ENCODE peak calls at places on chromosomes 7 and 10, in four cellular contexts. F is HepG2, B is A549, M is K562. L is an unnamed sample.

GRCh38 chr10:110226926-110227641 is 19.7 kb downstream of the MXI1 start:
- DNase-seq in B (peak; percentile 67), F (no peak), M (peak; percentile 71), L (peak; percentile 59)

GRCh38 chr10:15346440-15347141 is 24.5 kb downstream of the FAM171A1 start:
- DNase-seq in M (no peak), B (no peak), F (no peak), L (no peak)

GRCh38 chr10:97640868-97641811 is 669 bp downstream of the PI4K2A start:
- DNase-seq in B (no peak), F (no peak), M (peak; percentile 39), L (peak; percentile 48)

GRCh38 chr10:11528286-11528685 is 83.2 kb downstream of the USP6NL start:
- DNase-seq in M (no peak), F (no peak), B (no peak), L (no peak)

GRCh38 chr7:94633025-94633341 is 22.9 kb downstream of the SGCE start:
- DNase-seq in B (no peak), F (no peak), M (no peak), L (no peak)

GRCh38 chr10:96687317-96688012 is 32.8 kb downstream of the PIK3AP1 start:
- DNase-seq in M (no peak), F (no peak), B (no peak), L (no peak)

GRCh38 chr10:100830728-100831110 is 82.0 kb upstream of the SLF2 start:
- DNase-seq in M (no peak), B (no peak), F (no peak), L (no peak)

GRCh38 chr7:157514306-157514705 is 177.5 kb downstream of the DNAJB6 start:
- DNase-seq in B (no peak), M (no peak), F (no peak), L (no peak)

GRCh38 chr7:139728203-139728602 is 49.6 kb downstream of the HIPK2 start:
- DNase-seq in M (no peak), B (no peak), F (no peak), L (no peak)

GRCh38 chr7:105990726-105991465 is 27.8 kb downstream of the CDHR3 start:
- DNase-seq in M (peak; percentile 30), F (no peak), B (no peak), L (peak; percentile 68)

GRCh38 chr10:31745612-31746376 is 182.8 kb downstream of the ARHGAP12 start:
- DNase-seq in F (peak; percentile 10), B (peak; percentile 50), M (no peak), L (no peak)

GRCh38 chr7:13742126-13742525 is 247.3 kb downstream of the ETV1 start:
- DNase-seq in F (no peak), M (peak; percentile 9), B (no peak), L (no peak)

GRCh38 chr7:116776610-116777289 is 85.6 kb upstream of the CAPZA2 start:
- DNase-seq in M (no peak), B (peak; percentile 75), F (no peak), L (no peak)

GRCh38 chr10:118940386-118940785 is 89.1 kb upstream of the NANOS1 start:
- DNase-seq in B (no peak), M (no peak), F (no peak), L (no peak)

GRCh38 chr7:70698219-70698832 is 433.6 kb upstream of the GALNT17 start:
- DNase-seq in F (peak; percentile 38), B (peak; percentile 56), M (peak; percentile 56), L (no peak)

GRCh38 chr7:36526720-36527548 is 137.3 kb downstream of the ANLN start:
- DNase-seq in B (peak; percentile 80), F (no peak), M (peak; percentile 48), L (no peak)

GRCh38 chr10:127347202-127347959 is 151.0 kb upstream of the INSYN2A start:
- DNase-seq in M (no peak), F (no peak), B (no peak), L (peak; percentile 31)

GRCh38 chr10:91210435-91210834 is 10.0 kb upstream of the PCGF5 start:
- DNase-seq in M (no peak), F (peak; percentile 42), B (no peak), L (no peak)

GRCh38 chr7:45957721-45958120 is 36.6 kb upstream of the IGFBP3 start:
- DNase-seq in B (no peak), M (no peak), F (no peak), L (no peak)

GRCh38 chr7:20330176-20330796 is 414 bp upstream of the ITGB8 start:
- DNase-seq in F (peak; percentile 36), B (peak; percentile 47), M (peak; percentile 73), L (peak; percentile 64)

GRCh38 chr10:113294868-113295267 is 258.0 kb upstream of the HABP2 start:
- DNase-seq in F (no peak), M (no peak), B (no peak), L (no peak)

GRCh38 chr7:130377178-130377577 is 3.1 kb upstream of the CPA1 start:
- DNase-seq in B (no peak), F (no peak), M (no peak), L (no peak)
- TF ChIP-seq HMGXB4 in B (no peak), F (no peak), M (no peak), L (no peak)

GRCh38 chr7:835491-836401 is 3.5 kb downstream of the SUN1 start:
- DNase-seq in M (no peak), B (no peak), F (no peak), L (no peak)

GRCh38 chr7:834277-834676 is 2.0 kb downstream of the SUN1 start:
- DNase-seq in F (no peak), B (no peak), M (no peak), L (no peak)

GRCh38 chr7:835021-835420 is 2.7 kb downstream of the SUN1 start:
- DNase-seq in M (no peak), F (no peak), B (no peak), L (no peak)

GRCh38 chr7:837001-837400 is 4.7 kb downstream of the SUN1 start:
- DNase-seq in M (no peak), B (no peak), F (no peak), L (no peak)

GRCh38 chr7:836429-836828 is 4.2 kb downstream of the SUN1 start:
- DNase-seq in F (peak; percentile 58), M (peak; percentile 44), B (peak; percentile 18), L (no peak)
- TF ChIP-seq HMGXB4 in F (no peak), M (no peak), B (no peak), L (no peak)

DNA sequence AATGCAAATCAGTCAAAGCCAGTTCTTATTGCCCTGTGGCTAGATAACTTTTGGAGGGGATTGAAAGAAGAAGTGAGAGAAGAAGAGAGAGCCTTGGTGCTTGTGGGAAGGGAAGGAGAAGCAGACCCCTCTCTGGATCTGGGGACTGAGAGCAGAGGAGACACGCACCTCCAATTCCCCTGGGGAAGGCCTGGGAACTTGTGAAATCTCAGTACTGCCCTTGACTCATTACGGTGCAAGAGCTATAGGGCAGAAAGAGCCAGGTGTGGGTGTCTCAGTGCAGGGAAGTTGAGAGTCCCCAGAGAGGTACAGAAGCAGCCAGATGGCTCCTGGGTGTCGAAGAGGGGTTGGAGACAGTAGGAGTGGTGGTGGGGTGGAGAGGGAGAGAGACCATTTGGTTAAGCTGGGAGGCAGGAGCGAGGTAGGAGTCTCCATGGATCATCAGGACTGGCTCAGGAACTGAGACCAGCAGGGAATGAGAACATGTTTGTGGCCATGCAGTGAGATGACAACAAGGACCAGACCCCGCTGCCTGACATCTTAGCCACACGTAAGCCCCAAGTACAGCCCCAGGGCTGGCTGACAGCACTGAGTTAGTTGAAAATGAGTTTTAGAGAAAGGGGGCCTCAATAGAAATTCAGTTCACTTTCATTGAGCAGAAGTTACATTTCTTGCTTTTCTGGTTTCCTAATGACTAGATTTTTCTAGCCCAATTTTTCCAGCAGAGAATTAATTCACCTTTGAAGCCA is 238.2 kb downstream of the BUB3 start:
- DNase-seq in B (no peak), F (no peak), M (no peak), L (no peak)
- TF ChIP-seq HMGXB4 in B (no peak), F (no peak), M (no peak), L (no peak)

GRCh38 chr10:132469197-132469942 is 68.2 kb upstream of the INPP5A start:
- DNase-seq in F (no peak), B (no peak), M (no peak), L (no peak)

GRCh38 chr10:132471484-132471883 is 66.1 kb upstream of the INPP5A start:
- DNase-seq in B (no peak), M (no peak), F (no peak), L (peak; percentile 4)

GRCh38 chr10:132471125-132471451 is 66.5 kb upstream of the INPP5A start:
- DNase-seq in M (no peak), F (no peak), B (no peak), L (peak; percentile 5)

GRCh38 chr10:132468651-132469050 is 68.9 kb upstream of the INPP5A start:
- DNase-seq in M (no peak), F (no peak), B (no peak), L (no peak)

GRCh38 chr10:132470306-132471124 is 67.1 kb upstream of the INPP5A start:
- DNase-seq in F (no peak), M (no peak), B (no peak), L (peak; percentile 3)
- TF ChIP-seq HMGXB4 in F (no peak), M (no peak), B (no peak), L (no peak)

GRCh38 chr10:132675031-132675740 is 110.8 kb downstream of the NKX6-2 start:
- DNase-seq in B (no peak), F (no peak), M (no peak), L (peak; percentile 4)
- TF ChIP-seq HMGXB4 in B (no peak), F (no peak), M (no peak), L (no peak)

GRCh38 chr7:40315277-40315676 is 180.5 kb downstream of the SUGCT start:
- DNase-seq in F (no peak), B (no peak), M (no peak), L (no peak)
- TF ChIP-seq HMGXB4 in F (no peak), B (no peak), M (no peak), L (no peak)

GRCh38 chr10:84293574-84294016 is 34.8 kb upstream of the CCSER2 start:
- DNase-seq in F (no peak), M (peak; percentile 95), B (no peak), L (no peak)

GRCh38 chr10:84294766-84295447 is 33.5 kb upstream of the CCSER2 start:
- DNase-seq in M (no peak), F (no peak), B (no peak), L (no peak)

GRCh38 chr10:84293171-84293570 is 35.2 kb upstream of the CCSER2 start:
- DNase-seq in M (no peak), F (no peak), B (no peak), L (no peak)

GRCh38 chr10:84298077-84298476 is 30.3 kb upstream of the CCSER2 start:
- DNase-seq in M (no peak), B (no peak), F (no peak), L (no peak)

GRCh38 chr10:84296071-84296981 is 32.1 kb upstream of the CCSER2 start:
- DNase-seq in M (no peak), F (no peak), B (no peak), L (peak; percentile 21)
- TF ChIP-seq HMGXB4 in M (no peak), F (no peak), B (no peak), L (no peak)